ENCODE peak calls at places on chromosomes 2 and 18, in seven cellular contexts. C is COR-L47, W is mesenchymal stem cell, L is LoVo, B is colonic mucosa, Y is GM13977, O is fibroblast of gingiva. T is an unnamed sample.

GRCh38 chr2:150575861-150576260 is 88.4 kb upstream of the RND3 start:
- DNase-seq in C (no peak), Y (no peak), B (no peak), O (no peak), W (no peak), L (no peak), T (no peak)

GRCh38 chr18:47873625-47874024 is 56.8 kb downstream of the SMAD2 start:
- DNase-seq in C (peak), B (no peak), W (no peak), O (no peak), Y (no peak), L (no peak), T (no peak)

GRCh38 chr2:113282747-113283533 is 4.2 kb upstream of the PAX8 start:
- DNase-seq in B (peak), Y (no peak), W (no peak), L (peak), C (no peak), O (peak), T (peak)

GRCh38 chr18:58590231-58590630 is 38.7 kb downstream of the ALPK2 start:
- DNase-seq in Y (no peak), O (peak), C (no peak), L (no peak), W (peak), B (no peak), T (no peak)

GRCh38 chr2:220946552-220946951 is 625.6 kb downstream of the EPHA4 start:
- DNase-seq in Y (no peak), C (no peak), L (no peak), B (no peak), O (no peak), W (no peak), T (no peak)

GRCh38 chr18:9613550-9614400 is 584 bp downstream of the PPP4R1 start:
- DNase-seq in W (peak), Y (peak), C (peak), L (peak), O (peak), B (peak), T (peak)

GRCh38 chr18:63936932-63937393 is 12.1 kb upstream of the HMSD start:
- DNase-seq in W (no peak), B (no peak), O (no peak), L (no peak), C (no peak), Y (no peak), T (no peak)

GRCh38 chr2:177530513-177531039 is 138.0 kb downstream of the AGPS start:
- DNase-seq in Y (no peak), O (no peak), B (no peak), W (peak), L (no peak), C (peak), T (no peak)

GRCh38 chr2:134621939-134622705 is 96.7 kb downstream of the TMEM163 start:
- DNase-seq in Y (no peak), C (no peak), W (peak), B (no peak), O (no peak), L (no peak), T (no peak)

GRCh38 chr2:173831312-173832229 is 133.6 kb downstream of the SP3 start:
- DNase-seq in O (peak), C (no peak), L (no peak), Y (no peak), W (peak), B (peak), T (no peak)

GRCh38 chr2:175955168-175955567 is 46.9 kb downstream of the LNPK start:
- DNase-seq in L (no peak), C (no peak), Y (no peak), O (no peak), W (no peak), B (no peak), T (no peak)

GRCh38 chr18:76958692-76959341 is 136.5 kb downstream of the ZNF236 start:
- DNase-seq in C (peak), W (no peak), B (peak), Y (no peak), L (no peak), O (no peak), T (no peak)

GRCh38 chr2:10190255-10190654 is 67.7 kb downstream of the RRM2 start:
- DNase-seq in Y (no peak), W (no peak), B (no peak), L (no peak), C (no peak), O (no peak), T (no peak)

GRCh38 chr2:206482123-206482522 is 38.8 kb downstream of the ADAM23 start:
- DNase-seq in C (no peak), O (no peak), Y (no peak), L (no peak), B (no peak), W (no peak), T (no peak)

GRCh38 chr2:172969609-172970008 is 106.0 kb upstream of the MAP3K20 start:
- DNase-seq in Y (no peak), O (no peak), W (no peak), L (no peak), C (no peak), B (no peak), T (no peak)

GRCh38 chr2:238498188-238498587 is 71.5 kb downstream of the ASB1 start:
- DNase-seq in L (no peak), W (no peak), B (peak), Y (no peak), O (no peak), C (no peak), T (no peak)

GRCh38 chr2:53500181-53500580 is 267.4 kb upstream of the CHAC2 start:
- DNase-seq in W (no peak), O (no peak), L (no peak), Y (no peak), C (no peak), B (no peak), T (no peak)

GRCh38 chr2:74458132-74458956 is at the start of gene WBP1:
- DNase-seq in B (peak), Y (peak), W (peak), O (peak), C (peak), L (peak), T (peak)

GRCh38 chr2:8370258-8370802 is 311.5 kb upstream of the ID2 start:
- DNase-seq in L (no peak), O (no peak), B (no peak), C (no peak), Y (no peak), W (no peak), T (no peak)

GRCh38 chr2:88016086-88016947 is at the start of gene RNU2-63P:
- DNase-seq in Y (peak), B (peak), W (peak), O (peak), L (peak), C (peak), T (peak)

GRCh38 chr2:232839680-232840079 is 30.4 kb upstream of the SNORC start:
- DNase-seq in O (no peak), B (peak), C (no peak), L (no peak), W (no peak), Y (no peak), T (peak)

GRCh38 chr2:155310589-155310988 is 612.1 kb downstream of the KCNJ3 start:
- DNase-seq in W (peak), O (no peak), L (peak), Y (no peak), C (peak), B (no peak), T (peak)

GRCh38 chr18:75162467-75162866 is 46.5 kb downstream of the PTGR3 start:
- DNase-seq in O (no peak), C (no peak), B (no peak), L (no peak), Y (no peak), W (no peak), T (no peak)

GRCh38 chr2:241913703-241914102 is 44.2 kb downstream of the RTP5 start:
- DNase-seq in Y (no peak), O (no peak), L (no peak), W (no peak), B (no peak), C (no peak), T (no peak)

GRCh38 chr2:204825054-204825453 is 279.8 kb downstream of the PARD3B start:
- DNase-seq in C (no peak), W (peak), O (no peak), B (no peak), Y (no peak), L (peak), T (no peak)

GRCh38 chr2:55883339-55883738 is 40.2 kb downstream of the EFEMP1 start:
- DNase-seq in W (peak), L (no peak), B (no peak), Y (no peak), O (peak), C (no peak), T (no peak)

GRCh38 chr2:217387776-217388381 is 528.0 kb upstream of the TNP1 start:
- DNase-seq in Y (no peak), B (no peak), W (no peak), O (no peak), C (peak), L (no peak), T (no peak)

GRCh38 chr2:238498691-238499295 is 72.1 kb downstream of the ASB1 start:
- DNase-seq in L (no peak), W (no peak), C (no peak), O (no peak), Y (no peak), B (no peak), T (no peak)